ENCODE peak calls at places on chromosomes 6 and 20, in four cellular contexts. One of them, this sample, is unnamed.

GRCh38 chr6:150004101-150004782 is 21.1 kb downstream of the RAET1L start:
- DNase-seq in transverse colon: no peak
- DNase-seq in testis: no peak
- DNase-seq in body of pancreas: no peak
- DNase-seq in this sample: no peak

GRCh38 chr6:136923116-136923953 is 1.2 kb downstream of the SLC35D3 start:
- DNase-seq in transverse colon: no peak
- DNase-seq in testis: no peak
- DNase-seq in body of pancreas: no peak
- DNase-seq in this sample: peak; percentile 31

GRCh38 chr6:25176466-25176865 is 102.7 kb upstream of the CARMIL1 start:
- DNase-seq in transverse colon: no peak
- DNase-seq in testis: no peak
- DNase-seq in body of pancreas: no peak
- DNase-seq in this sample: no peak

GRCh38 chr20:62805711-62806382 is 1.2 kb downstream of the OGFR start:
- DNase-seq in transverse colon: no peak
- DNase-seq in testis: no peak
- DNase-seq in body of pancreas: peak; percentile 68
- DNase-seq in this sample: no peak

GRCh38 chr6:17431581-17431980 is 38.2 kb downstream of the CAP2 start:
- DNase-seq in transverse colon: no peak
- DNase-seq in testis: no peak
- DNase-seq in body of pancreas: no peak
- DNase-seq in this sample: no peak

GRCh38 chr20:35908007-35908406 is 46.3 kb downstream of the SCAND1 start:
- DNase-seq in transverse colon: no peak
- DNase-seq in testis: no peak
- DNase-seq in body of pancreas: no peak
- DNase-seq in this sample: no peak

GRCh38 chr6:53492860-53493634 is 51.9 kb downstream of the GCLC start:
- DNase-seq in transverse colon: no peak
- DNase-seq in testis: no peak
- DNase-seq in body of pancreas: peak; percentile 27
- DNase-seq in this sample: peak; percentile 58

GRCh38 chr6:113847435-113847834 is 9.7 kb upstream of the MARCKS start:
- DNase-seq in transverse colon: no peak
- DNase-seq in testis: no peak
- DNase-seq in body of pancreas: no peak
- DNase-seq in this sample: no peak

GRCh38 chr6:26199057-26199772 is 112.0 kb downstream of the HFE start:
- DNase-seq in transverse colon: peak; percentile 69
- DNase-seq in testis: peak; percentile 78
- DNase-seq in body of pancreas: peak; percentile 65
- DNase-seq in this sample: peak; percentile 95

GRCh38 chr6:26197736-26198625 is 110.8 kb downstream of the HFE start:
- DNase-seq in transverse colon: peak; percentile 84
- DNase-seq in testis: no peak
- DNase-seq in body of pancreas: no peak
- DNase-seq in this sample: peak; percentile 87

GRCh38 chr6:26198626-26199056 is 111.4 kb downstream of the HFE start:
- DNase-seq in transverse colon: no peak
- DNase-seq in testis: no peak
- DNase-seq in body of pancreas: no peak
- DNase-seq in this sample: no peak

GRCh38 chr6:26200918-26201721 is 113.9 kb downstream of the HFE start:
- DNase-seq in transverse colon: no peak
- DNase-seq in testis: no peak
- DNase-seq in body of pancreas: no peak
- DNase-seq in this sample: no peak

DNA sequence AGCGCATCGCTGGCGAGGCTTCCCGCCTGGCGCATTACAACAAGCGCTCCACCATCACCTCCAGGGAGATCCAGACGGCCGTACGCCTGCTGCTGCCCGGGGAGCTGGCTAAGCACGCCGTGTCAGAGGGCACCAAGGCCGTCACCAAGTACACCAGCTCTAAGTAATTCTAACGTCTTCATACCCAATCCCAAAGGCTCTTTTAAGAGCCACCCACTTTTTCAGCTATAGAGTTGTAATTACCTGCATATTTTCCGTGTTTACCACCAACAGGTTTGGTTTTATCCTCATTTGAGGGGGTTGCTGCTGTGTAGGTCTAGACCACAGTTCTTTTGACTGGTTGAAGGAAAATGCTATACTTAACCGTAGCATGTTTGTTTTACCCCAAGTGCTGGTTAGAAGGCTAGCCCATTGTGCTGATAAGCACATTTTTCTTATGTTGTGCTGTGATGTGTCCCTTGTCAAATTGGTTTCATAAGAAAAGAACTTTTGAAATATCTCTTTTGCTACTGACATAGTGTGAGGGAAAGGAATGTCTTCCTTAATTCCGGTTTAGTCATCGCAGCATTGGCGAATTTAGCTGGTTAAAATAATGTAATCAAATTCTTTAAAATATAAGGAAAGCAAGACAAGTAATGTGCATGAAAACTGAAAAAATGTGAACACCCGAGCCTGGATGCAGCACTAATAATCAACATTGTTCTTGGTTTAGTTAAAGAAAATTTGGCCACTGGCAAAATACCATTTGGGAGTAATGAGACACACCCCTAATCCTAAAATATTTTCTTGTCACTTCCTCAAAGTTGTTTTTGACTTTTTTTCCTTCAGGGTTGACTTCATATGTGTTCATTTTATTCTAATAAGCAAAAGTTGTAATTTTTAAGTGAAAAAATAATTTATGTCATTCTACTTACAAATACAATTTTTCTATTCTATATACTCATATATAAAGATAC is 112.8 kb downstream of the HFE start:
- DNase-seq in transverse colon: no peak
- DNase-seq in testis: no peak
- DNase-seq in body of pancreas: no peak
- DNase-seq in this sample: peak; percentile 90
- TF ChIP-seq POLR2A in transverse colon: no peak
- TF ChIP-seq POLR2A in testis: no peak
- TF ChIP-seq POLR2A in body of pancreas: no peak
- TF ChIP-seq POLR2A in this sample: peak; percentile 93

GRCh38 chr6:142945446-142946180 is 637 bp upstream of the HIVEP2 start:
- DNase-seq in transverse colon: peak; percentile 63
- DNase-seq in testis: peak; percentile 31
- DNase-seq in body of pancreas: peak; percentile 73
- DNase-seq in this sample: peak; percentile 42

GRCh38 chr6:142945071-142945445 is at the start of gene HIVEP2:
- DNase-seq in transverse colon: peak; percentile 91
- DNase-seq in testis: peak; percentile 89
- DNase-seq in body of pancreas: peak; percentile 96
- DNase-seq in this sample: peak; percentile 42

GRCh38 chr6:142946181-142946923 is 1.4 kb upstream of the HIVEP2 start:
- DNase-seq in transverse colon: peak; percentile 97
- DNase-seq in testis: peak; percentile 96
- DNase-seq in body of pancreas: peak; percentile 99
- DNase-seq in this sample: peak; percentile 72

GRCh38 chr6:142947702-142948480 is 2.9 kb upstream of the HIVEP2 start:
- DNase-seq in transverse colon: no peak
- DNase-seq in testis: peak; percentile 29
- DNase-seq in body of pancreas: no peak
- DNase-seq in this sample: peak; percentile 27

GRCh38 chr6:142946924-142947701 is 2.1 kb upstream of the HIVEP2 start:
- DNase-seq in transverse colon: peak; percentile 89
- DNase-seq in testis: peak; percentile 84
- DNase-seq in body of pancreas: peak; percentile 92
- DNase-seq in this sample: peak; percentile 59
- TF ChIP-seq POLR2A in transverse colon: peak; percentile 59
- TF ChIP-seq POLR2A in testis: no peak
- TF ChIP-seq POLR2A in body of pancreas: peak; percentile 92
- TF ChIP-seq POLR2A in this sample: peak; percentile 21

DNA sequence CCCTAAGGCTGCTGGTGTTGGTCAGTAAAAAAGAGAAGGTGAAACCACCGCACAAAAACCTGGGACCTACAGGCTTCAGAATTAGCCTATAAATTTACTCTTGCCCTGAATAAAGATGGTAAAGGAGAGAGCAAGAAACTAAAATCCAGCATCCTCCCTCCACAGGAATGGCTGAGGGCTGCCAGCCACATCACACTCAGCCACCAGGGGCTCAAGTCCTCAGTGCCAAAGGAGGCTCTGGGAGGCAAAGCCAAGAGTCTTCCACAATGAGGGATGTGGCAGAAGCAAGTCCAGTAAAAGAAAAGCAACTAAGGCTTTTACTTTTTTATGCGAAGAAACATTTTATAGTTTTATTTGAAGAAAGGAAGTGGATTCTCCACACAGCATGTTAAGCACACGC is 219.5 kb upstream of the SSTR4 start:
- DNase-seq in transverse colon: no peak
- DNase-seq in testis: no peak
- DNase-seq in body of pancreas: no peak
- DNase-seq in this sample: no peak
- TF ChIP-seq POLR2A in transverse colon: no peak
- TF ChIP-seq POLR2A in testis: no peak
- TF ChIP-seq POLR2A in body of pancreas: no peak
- TF ChIP-seq POLR2A in this sample: no peak

GRCh38 chr6:111604259-111605099 is 1.2 kb downstream of the TRAF3IP2 start:
- DNase-seq in transverse colon: peak; percentile 56
- DNase-seq in testis: peak; percentile 84
- DNase-seq in body of pancreas: peak; percentile 67
- DNase-seq in this sample: peak; percentile 37
- TF ChIP-seq POLR2A in transverse colon: peak; percentile 36
- TF ChIP-seq POLR2A in testis: no peak
- TF ChIP-seq POLR2A in body of pancreas: no peak
- TF ChIP-seq POLR2A in this sample: no peak

GRCh38 chr6:46651006-46651405 is 1.6 kb downstream of the CYP39A1 start:
- DNase-seq in transverse colon: no peak
- DNase-seq in testis: no peak
- DNase-seq in body of pancreas: no peak
- DNase-seq in this sample: no peak

GRCh38 chr6:46653439-46653942 is 716 bp downstream of the SLC25A27 start:
- DNase-seq in transverse colon: no peak
- DNase-seq in testis: no peak
- DNase-seq in body of pancreas: no peak
- DNase-seq in this sample: no peak

GRCh38 chr6:46651766-46652165 is 852 bp downstream of the CYP39A1 start:
- DNase-seq in transverse colon: no peak
- DNase-seq in testis: no peak
- DNase-seq in body of pancreas: no peak
- DNase-seq in this sample: no peak

GRCh38 chr6:46652232-46652602 is 401 bp downstream of the CYP39A1 start:
- DNase-seq in transverse colon: no peak
- DNase-seq in testis: no peak
- DNase-seq in body of pancreas: no peak
- DNase-seq in this sample: no peak

GRCh38 chr6:46652603-46653438 is at the start of the genes CYP39A1 and SLC25A27:
- DNase-seq in transverse colon: peak; percentile 96
- DNase-seq in testis: peak; percentile 98
- DNase-seq in body of pancreas: peak; percentile 97
- DNase-seq in this sample: peak; percentile 85
- TF ChIP-seq POLR2A in transverse colon: peak; percentile 62
- TF ChIP-seq POLR2A in testis: no peak
- TF ChIP-seq POLR2A in body of pancreas: peak; percentile 36
- TF ChIP-seq POLR2A in this sample: no peak

GRCh38 chr6:166145751-166146150 is 21.9 kb downstream of the TBXT start:
- DNase-seq in transverse colon: no peak
- DNase-seq in testis: no peak
- DNase-seq in body of pancreas: no peak
- DNase-seq in this sample: no peak

GRCh38 chr6:166143011-166143410 is 24.6 kb downstream of the TBXT start:
- DNase-seq in transverse colon: no peak
- DNase-seq in testis: no peak
- DNase-seq in body of pancreas: no peak
- DNase-seq in this sample: no peak
- TF ChIP-seq POLR2A in transverse colon: no peak
- TF ChIP-seq POLR2A in testis: no peak
- TF ChIP-seq POLR2A in body of pancreas: no peak
- TF ChIP-seq POLR2A in this sample: no peak

DNA sequence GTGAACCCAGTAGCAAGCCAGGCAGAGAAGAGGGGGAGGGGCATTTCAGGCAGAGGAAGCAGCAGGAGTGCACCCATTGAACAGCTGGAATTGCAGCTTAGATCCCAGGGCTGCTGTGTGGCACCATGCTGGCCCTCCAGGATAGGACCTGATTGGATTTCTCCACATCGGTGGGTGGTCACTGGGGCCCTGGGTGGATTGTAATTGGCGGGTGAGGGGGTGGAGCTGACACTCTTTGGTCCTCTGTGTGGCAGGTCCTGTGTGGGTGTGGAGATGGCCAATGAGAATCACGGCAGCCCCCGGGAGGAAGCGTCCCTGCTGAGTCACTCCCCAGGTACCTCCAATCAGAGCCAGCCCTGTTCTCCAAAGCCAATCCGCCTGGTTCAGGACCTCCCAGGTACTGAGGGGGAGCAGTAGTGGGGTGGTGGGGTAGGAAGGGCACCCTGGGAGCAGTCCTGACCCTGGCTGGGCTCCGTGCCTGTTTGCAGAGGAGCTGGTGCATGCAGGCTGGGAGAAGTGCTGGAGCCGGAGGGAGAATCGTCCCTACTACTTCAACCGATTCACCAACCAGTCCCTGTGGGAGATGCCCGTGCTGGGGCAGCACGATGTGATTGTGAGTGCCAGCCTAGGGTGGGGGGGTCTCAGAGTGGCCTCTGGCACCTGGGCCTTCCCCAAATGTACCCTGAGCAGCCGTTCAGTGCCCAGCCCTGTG is 4.4 kb downstream of the PCIF1 start:
- DNase-seq in transverse colon: no peak
- DNase-seq in testis: no peak
- DNase-seq in body of pancreas: no peak
- DNase-seq in this sample: no peak
- TF ChIP-seq POLR2A in transverse colon: no peak
- TF ChIP-seq POLR2A in testis: no peak
- TF ChIP-seq POLR2A in body of pancreas: no peak
- TF ChIP-seq POLR2A in this sample: no peak

This sample was measured in erythroblast.